ENCODE peak calls at places on chromosomes 6 and 20, in five cellular contexts. One of them, this sample, is unnamed.

GRCh38 chr6:3708540-3708939 is 43.0 kb downstream of the PXDC1 start:
- DNase-seq in epithelial cell of proximal tubule: no peak
- DNase-seq in hepatocyte: no peak
- DNase-seq in A549: no peak
- DNase-seq in mucosa of descending colon: no peak
- DNase-seq in this sample: no peak

GRCh38 chr6:148164645-148165044 is 178.0 kb upstream of the SASH1 start:
- DNase-seq in epithelial cell of proximal tubule: no peak
- DNase-seq in hepatocyte: no peak
- DNase-seq in A549: no peak
- DNase-seq in mucosa of descending colon: no peak
- DNase-seq in this sample: no peak

GRCh38 chr6:38176797-38177751 is 357.5 kb downstream of the ZFAND3 start:
- DNase-seq in epithelial cell of proximal tubule: no peak
- DNase-seq in hepatocyte: peak; percentile 75
- DNase-seq in A549: no peak
- DNase-seq in mucosa of descending colon: no peak
- DNase-seq in this sample: no peak

GRCh38 chr20:10789386-10789785 is 115.6 kb upstream of the JAG1 start:
- DNase-seq in epithelial cell of proximal tubule: no peak
- DNase-seq in hepatocyte: no peak
- DNase-seq in A549: no peak
- DNase-seq in mucosa of descending colon: no peak
- DNase-seq in this sample: no peak

GRCh38 chr6:11324453-11325023 is 92.1 kb upstream of the NEDD9 start:
- DNase-seq in epithelial cell of proximal tubule: no peak
- DNase-seq in hepatocyte: no peak
- DNase-seq in A549: no peak
- DNase-seq in mucosa of descending colon: no peak
- DNase-seq in this sample: no peak

GRCh38 chr6:34554593-34555322 is 1.4 kb downstream of the SPDEF start:
- DNase-seq in epithelial cell of proximal tubule: no peak
- DNase-seq in hepatocyte: no peak
- DNase-seq in A549: no peak
- DNase-seq in mucosa of descending colon: peak; percentile 43
- DNase-seq in this sample: no peak

GRCh38 chr20:41336711-41337492 is 3.7 kb upstream of the LPIN3 start:
- DNase-seq in epithelial cell of proximal tubule: no peak
- DNase-seq in hepatocyte: peak; percentile 1
- DNase-seq in A549: no peak
- DNase-seq in mucosa of descending colon: peak; percentile 5
- DNase-seq in this sample: no peak

GRCh38 chr6:52808660-52809059 is 5.0 kb upstream of the GSTA1 start:
- DNase-seq in epithelial cell of proximal tubule: no peak
- DNase-seq in hepatocyte: no peak
- DNase-seq in A549: no peak
- DNase-seq in mucosa of descending colon: no peak
- DNase-seq in this sample: no peak

GRCh38 chr20:38179846-38180245 is 14.8 kb upstream of the TGM2 start:
- DNase-seq in epithelial cell of proximal tubule: no peak
- DNase-seq in hepatocyte: no peak
- DNase-seq in A549: no peak
- DNase-seq in mucosa of descending colon: no peak
- DNase-seq in this sample: no peak

GRCh38 chr6:89281779-89282246 is 33.3 kb downstream of the GABRR2 start:
- DNase-seq in epithelial cell of proximal tubule: no peak
- DNase-seq in hepatocyte: no peak
- DNase-seq in A549: peak; percentile 57
- DNase-seq in mucosa of descending colon: no peak
- DNase-seq in this sample: no peak

GRCh38 chr6:35302604-35303218 is 5.1 kb downstream of the DEF6 start:
- DNase-seq in epithelial cell of proximal tubule: no peak
- DNase-seq in hepatocyte: peak; percentile 50
- DNase-seq in A549: no peak
- DNase-seq in mucosa of descending colon: peak; percentile 84
- DNase-seq in this sample: peak; percentile 33

GRCh38 chr6:54891536-54891935 is 45.0 kb downstream of the FAM83B start:
- DNase-seq in epithelial cell of proximal tubule: no peak
- DNase-seq in hepatocyte: no peak
- DNase-seq in A549: no peak
- DNase-seq in mucosa of descending colon: no peak
- DNase-seq in this sample: no peak

GRCh38 chr6:117270121-117270959 is 5.0 kb downstream of the VGLL2 start:
- DNase-seq in epithelial cell of proximal tubule: no peak
- DNase-seq in hepatocyte: peak; percentile 36
- DNase-seq in A549: no peak
- DNase-seq in mucosa of descending colon: peak; percentile 40
- DNase-seq in this sample: no peak

GRCh38 chr6:130961148-130961547 is 101.9 kb downstream of the EPB41L2 start:
- DNase-seq in epithelial cell of proximal tubule: peak; percentile 42
- DNase-seq in hepatocyte: no peak
- DNase-seq in A549: no peak
- DNase-seq in mucosa of descending colon: no peak
- DNase-seq in this sample: no peak

GRCh38 chr20:32675223-32675975 is 1.7 kb upstream of the C20orf203 start:
- DNase-seq in epithelial cell of proximal tubule: no peak
- DNase-seq in hepatocyte: no peak
- DNase-seq in A549: no peak
- DNase-seq in mucosa of descending colon: no peak
- DNase-seq in this sample: no peak

GRCh38 chr6:125066964-125067363 is 86.6 kb upstream of the TPD52L1 start:
- DNase-seq in epithelial cell of proximal tubule: no peak
- DNase-seq in hepatocyte: no peak
- DNase-seq in A549: no peak
- DNase-seq in mucosa of descending colon: no peak
- DNase-seq in this sample: no peak

GRCh38 chr6:35015476-35015875 is 125.7 kb downstream of the TCP11 start:
- DNase-seq in epithelial cell of proximal tubule: no peak
- DNase-seq in hepatocyte: no peak
- DNase-seq in A549: no peak
- DNase-seq in mucosa of descending colon: no peak
- DNase-seq in this sample: no peak

GRCh38 chr6:147078602-147079001 is 125.6 kb upstream of the STXBP5 start:
- DNase-seq in epithelial cell of proximal tubule: no peak
- DNase-seq in hepatocyte: no peak
- DNase-seq in A549: no peak
- DNase-seq in mucosa of descending colon: no peak
- DNase-seq in this sample: no peak

GRCh38 chr6:167093922-167094432 is 28.9 kb upstream of the CCR6 start:
- DNase-seq in epithelial cell of proximal tubule: no peak
- DNase-seq in hepatocyte: no peak
- DNase-seq in A549: no peak
- DNase-seq in mucosa of descending colon: peak; percentile 53
- DNase-seq in this sample: no peak

GRCh38 chr6:35072698-35073055 is 68.5 kb downstream of the TCP11 start:
- DNase-seq in epithelial cell of proximal tubule: no peak
- DNase-seq in hepatocyte: no peak
- DNase-seq in A549: no peak
- DNase-seq in mucosa of descending colon: no peak
- DNase-seq in this sample: peak; percentile 8

GRCh38 chr20:35269055-35269781 is 8.7 kb downstream of the MMP24OS start:
- DNase-seq in epithelial cell of proximal tubule: no peak
- DNase-seq in hepatocyte: peak; percentile 82
- DNase-seq in A549: peak; percentile 81
- DNase-seq in mucosa of descending colon: peak; percentile 75
- DNase-seq in this sample: peak; percentile 59

GRCh38 chr6:52632011-52632410 is 38.9 kb upstream of the TMEM14A start:
- DNase-seq in epithelial cell of proximal tubule: no peak
- DNase-seq in hepatocyte: no peak
- DNase-seq in A549: no peak
- DNase-seq in mucosa of descending colon: no peak
- DNase-seq in this sample: no peak

GRCh38 chr20:35171753-35172433 is at the start of gene PROCR:
- DNase-seq in epithelial cell of proximal tubule: peak; percentile 58
- DNase-seq in hepatocyte: peak; percentile 79
- DNase-seq in A549: peak; percentile 96
- DNase-seq in mucosa of descending colon: peak; percentile 88
- DNase-seq in this sample: peak; percentile 88

GRCh38 chr6:98416027-98416426 is 418.3 kb upstream of the POU3F2 start:
- DNase-seq in epithelial cell of proximal tubule: no peak
- DNase-seq in hepatocyte: no peak
- DNase-seq in A549: no peak
- DNase-seq in mucosa of descending colon: no peak
- DNase-seq in this sample: no peak

GRCh38 chr6:55260181-55260580 is 67.1 kb upstream of the GFRAL start:
- DNase-seq in epithelial cell of proximal tubule: no peak
- DNase-seq in hepatocyte: no peak
- DNase-seq in A549: no peak
- DNase-seq in mucosa of descending colon: no peak
- DNase-seq in this sample: no peak

GRCh38 chr6:43308990-43309477 is 408 bp upstream of the CRIP3 start:
- DNase-seq in epithelial cell of proximal tubule: no peak
- DNase-seq in hepatocyte: no peak
- DNase-seq in A549: no peak
- DNase-seq in mucosa of descending colon: no peak
- DNase-seq in this sample: no peak

GRCh38 chr20:57680131-57680716 is 29.6 kb downstream of the PMEPA1 start:
- DNase-seq in epithelial cell of proximal tubule: no peak
- DNase-seq in hepatocyte: no peak
- DNase-seq in A549: no peak
- DNase-seq in mucosa of descending colon: no peak
- DNase-seq in this sample: no peak

GRCh38 chr6:7232351-7232750 is 80.6 kb downstream of the SSR1 start:
- DNase-seq in epithelial cell of proximal tubule: no peak
- DNase-seq in hepatocyte: no peak
- DNase-seq in A549: no peak
- DNase-seq in mucosa of descending colon: no peak
- DNase-seq in this sample: no peak

DNA sequence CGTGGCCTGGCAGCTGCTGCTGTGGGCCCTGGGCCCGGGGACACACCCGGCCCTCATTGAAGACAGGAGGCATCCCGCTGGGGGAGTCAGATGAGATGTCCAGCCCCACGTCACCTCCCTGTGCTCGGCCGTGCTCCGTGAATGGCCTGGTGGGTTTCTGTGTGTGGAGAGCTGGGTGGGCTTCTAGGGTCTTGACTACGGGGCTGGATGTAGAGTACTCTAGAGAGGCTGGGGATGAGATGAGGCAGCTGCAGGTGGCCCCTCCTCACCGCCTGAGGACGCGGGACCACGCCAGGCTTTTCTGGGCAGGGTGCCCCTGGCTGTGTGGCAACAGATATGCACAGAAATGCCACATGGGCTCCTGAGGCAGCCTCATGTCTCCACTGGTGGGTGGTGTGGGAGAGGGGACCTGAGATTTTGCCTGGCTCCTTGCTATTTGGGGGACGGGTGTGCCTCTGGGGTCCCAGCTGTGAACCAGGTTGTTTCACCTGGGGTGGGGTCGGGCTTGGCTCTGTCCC is 8.4 kb upstream of the BHLHE23 start:
- DNase-seq in epithelial cell of proximal tubule: no peak
- DNase-seq in hepatocyte: no peak
- DNase-seq in A549: no peak
- DNase-seq in mucosa of descending colon: no peak
- DNase-seq in this sample: no peak
- TF ChIP-seq CTCF in epithelial cell of proximal tubule: no peak
- TF ChIP-seq CTCF in hepatocyte: no peak
- TF ChIP-seq CTCF in A549: no peak
- TF ChIP-seq CTCF in mucosa of descending colon: no peak
- TF ChIP-seq CTCF in this sample: no peak

GRCh38 chr6:30213654-30213998 is 420 bp upstream of the TRIM26 start:
- DNase-seq in epithelial cell of proximal tubule: no peak
- DNase-seq in hepatocyte: no peak
- DNase-seq in A549: no peak
- DNase-seq in mucosa of descending colon: no peak
- DNase-seq in this sample: no peak
- TF ChIP-seq CTCF in epithelial cell of proximal tubule: no peak
- TF ChIP-seq CTCF in hepatocyte: peak; percentile 11
- TF ChIP-seq CTCF in A549: peak; percentile 20
- TF ChIP-seq CTCF in mucosa of descending colon: no peak
- TF ChIP-seq CTCF in this sample: no peak

GRCh38 chr6:72246926-72247325 is 360.6 kb downstream of the RIMS1 start:
- DNase-seq in epithelial cell of proximal tubule: no peak
- DNase-seq in hepatocyte: peak; percentile 5
- DNase-seq in A549: peak; percentile 4
- DNase-seq in mucosa of descending colon: no peak
- DNase-seq in this sample: no peak

GRCh38 chr6:72245565-72245964 is 359.2 kb downstream of the RIMS1 start:
- DNase-seq in epithelial cell of proximal tubule: peak; percentile 18
- DNase-seq in hepatocyte: no peak
- DNase-seq in A549: no peak
- DNase-seq in mucosa of descending colon: no peak
- DNase-seq in this sample: no peak

GRCh38 chr6:72248621-72249020 is 362.3 kb downstream of the RIMS1 start:
- DNase-seq in epithelial cell of proximal tubule: no peak
- DNase-seq in hepatocyte: no peak
- DNase-seq in A549: no peak
- DNase-seq in mucosa of descending colon: no peak
- DNase-seq in this sample: no peak

GRCh38 chr6:72250664-72251063 is 364.3 kb downstream of the RIMS1 start:
- DNase-seq in epithelial cell of proximal tubule: no peak
- DNase-seq in hepatocyte: no peak
- DNase-seq in A549: no peak
- DNase-seq in mucosa of descending colon: no peak
- DNase-seq in this sample: no peak
- TF ChIP-seq CTCF in epithelial cell of proximal tubule: no peak
- TF ChIP-seq CTCF in hepatocyte: peak; percentile 26
- TF ChIP-seq CTCF in A549: no peak
- TF ChIP-seq CTCF in mucosa of descending colon: no peak
- TF ChIP-seq CTCF in this sample: no peak

DNA sequence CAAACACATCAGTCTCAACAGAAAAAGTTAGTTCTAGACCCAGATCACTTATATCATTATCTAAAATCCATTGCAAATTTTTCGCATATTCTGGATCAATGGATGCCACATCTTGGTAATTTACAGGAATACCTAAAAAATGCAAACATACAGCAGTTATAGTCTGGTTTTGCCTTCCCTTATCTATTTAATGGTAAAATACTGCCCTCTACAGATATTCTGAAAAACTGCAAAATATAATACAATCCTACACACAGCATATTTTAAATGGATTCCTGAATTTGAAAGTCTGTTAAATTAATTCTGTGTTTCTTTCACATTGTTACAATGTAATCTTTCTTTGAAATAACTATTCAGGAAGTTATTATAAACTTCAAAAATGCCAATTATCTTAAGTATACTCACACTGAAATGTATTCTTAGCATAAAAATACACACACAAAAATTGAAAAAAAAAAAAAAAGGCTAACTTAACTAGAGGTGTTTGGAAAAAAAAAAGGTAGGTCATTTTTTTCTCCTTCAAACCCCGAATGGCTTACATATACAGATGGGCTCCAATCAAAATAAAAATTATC is 88.4 kb downstream of the HACE1 start:
- DNase-seq in epithelial cell of proximal tubule: no peak
- DNase-seq in hepatocyte: peak; percentile 11
- DNase-seq in A549: peak; percentile 5
- DNase-seq in mucosa of descending colon: no peak
- DNase-seq in this sample: no peak
- TF ChIP-seq CTCF in epithelial cell of proximal tubule: peak; percentile 49
- TF ChIP-seq CTCF in hepatocyte: peak; percentile 78
- TF ChIP-seq CTCF in A549: peak; percentile 57
- TF ChIP-seq CTCF in mucosa of descending colon: no peak
- TF ChIP-seq CTCF in this sample: peak; percentile 70

This sample was measured in left ventricle myocardium inferior.